ENCODE peak calls at places on chromosomes 12 and 14, in four cellular contexts. E is H1, H is gastrocnemius medialis, N is IMR-90. G is an unnamed sample. For H3K36me3, the result is how much of the 10 kb centered on the place peaks cover.

GRCh38 chr12:3683670-3684069 is 69.2 kb downstream of the CRACR2A start:
- DNase-seq in E (peak), H (no peak), N (peak), G (peak)

GRCh38 chr14:101563654-101564443 is 2.6 kb downstream of the DIO3 start:
- DNase-seq in E (peak), H (no peak), N (no peak), G (no peak)

GRCh38 chr12:57632369-57632897 is 568 bp downstream of the B4GALNT1 start:
- DNase-seq in E (peak), H (no peak), N (no peak), G (no peak)

GRCh38 chr12:131831635-131832041 is 3.4 kb downstream of the MMP17 start:
- DNase-seq in E (no peak), H (no peak), N (peak), G (no peak)

GRCh38 chr12:116489116-116489515 is 70.1 kb upstream of the MAP1LC3B2 start:
- DNase-seq in E (no peak), H (no peak), N (no peak), G (no peak)

GRCh38 chr12:13250416-13250815 is 53.9 kb downstream of the EMP1 start:
- DNase-seq in E (no peak), H (no peak), N (peak), G (no peak)

GRCh38 chr12:118960865-118961264 is 20.5 kb upstream of the SRRM4 start:
- DNase-seq in E (no peak), H (no peak), N (no peak), G (no peak)

GRCh38 chr14:35343709-35344474 is 51.7 kb downstream of the PSMA6 start:
- DNase-seq in E (no peak), H (no peak), N (no peak), G (no peak)

GRCh38 chr14:33584698-33585097 is 366.2 kb downstream of the EGLN3 start:
- DNase-seq in E (no peak), H (no peak), N (no peak), G (no peak)

GRCh38 chr12:95083471-95083870 is 10.1 kb upstream of the NR2C1 start:
- DNase-seq in E (no peak), H (no peak), N (peak), G (no peak)

GRCh38 chr12:41365653-41366131 is 177.6 kb downstream of the PDZRN4 start:
- DNase-seq in E (no peak), H (no peak), N (no peak), G (no peak)

GRCh38 chr12:118922405-118922804 is 58.9 kb upstream of the SRRM4 start:
- DNase-seq in E (peak), H (no peak), N (no peak), G (no peak)

GRCh38 chr12:114916124-114916523 is 232.1 kb upstream of the TBX3 start:
- DNase-seq in E (no peak), H (no peak), N (peak), G (no peak)

GRCh38 chr12:96193725-96194571 is at the start of gene ELK3:
- DNase-seq in E (peak), H (peak), N (peak), G (no peak)

GRCh38 chr14:45252356-45253069 is 489 bp downstream of the MIS18BP1 start:
- DNase-seq in E (no peak), H (no peak), N (peak), G (no peak)

GRCh38 chr12:126668961-126669360 is 1598.0 kb upstream of the TMEM132C start:
- DNase-seq in E (no peak), H (no peak), N (no peak), G (no peak)

GRCh38 chr12:131130311-131130911 is 176.7 kb downstream of the ADGRD1 start:
- DNase-seq in E (no peak), H (no peak), N (no peak), G (peak)

GRCh38 chr12:13587721-13588389 is 391.3 kb downstream of the EMP1 start:
- DNase-seq in E (no peak), H (no peak), N (no peak), G (no peak)

GRCh38 chr14:91205449-91205848 is 39.1 kb downstream of the GPR68 start:
- DNase-seq in E (no peak), H (no peak), N (no peak), G (no peak)

GRCh38 chr12:15443611-15444010 is 121.3 kb downstream of the PTPRO start:
- DNase-seq in E (no peak), H (no peak), N (no peak), G (no peak)

GRCh38 chr12:88361493-88361892 is 218.8 kb downstream of the KITLG start:
- DNase-seq in E (no peak), H (no peak), N (peak), G (no peak)

GRCh38 chr14:100307215-100308111 is 1.2 kb upstream of the SLC25A29 start:
- DNase-seq in E (peak), H (no peak), N (peak), G (no peak)

GRCh38 chr14:99602788-99603415 is 1.1 kb downstream of the CCDC85C start:
- DNase-seq in E (no peak), H (no peak), N (no peak), G (no peak)

GRCh38 chr14:64035143-64035542 is 182.3 kb downstream of the SYNE2 start:
- DNase-seq in E (no peak), H (no peak), N (peak), G (no peak)

GRCh38 chr12:57276935-57277563 is 26.1 kb upstream of the STAC3 start:
- DNase-seq in E (no peak), H (no peak), N (peak), G (no peak)

GRCh38 chr14:29339491-29339890 is 572.9 kb downstream of the FOXG1 start:
- DNase-seq in E (no peak), H (no peak), N (peak), G (no peak)

GRCh38 chr14:90815817-90816662 is at the start of gene TTC7B:
- DNase-seq in E (peak), H (no peak), N (peak), G (no peak)

GRCh38 chr14:101360045-101360931 is 201.0 kb upstream of the DIO3 start:
- DNase-seq in E (no peak), H (peak), N (no peak), G (peak)

GRCh38 chr14:61258985-61259384 is 22.2 kb downstream of the TMEM30B start:
- DNase-seq in E (no peak), H (no peak), N (peak), G (no peak)

GRCh38 chr14:61255968-61256367 is 25.2 kb downstream of the TMEM30B start:
- DNase-seq in E (no peak), H (no peak), N (no peak), G (no peak)

GRCh38 chr14:61257469-61258057 is 23.6 kb downstream of the TMEM30B start:
- DNase-seq in E (no peak), H (no peak), N (no peak), G (no peak)

GRCh38 chr14:61254803-61255526 is 26.2 kb downstream of the TMEM30B start:
- DNase-seq in E (no peak), H (no peak), N (no peak), G (no peak)

GRCh38 chr14:61256826-61257468 is 24.2 kb downstream of the TMEM30B start:
- DNase-seq in E (no peak), H (no peak), N (no peak), G (no peak)
- TF ChIP-seq CTCF in E (no peak), H (no peak), N (no peak), G (no peak)

GRCh38 chr14:68784298-68784910 is 8.5 kb downstream of the ZFP36L1 start:
- DNase-seq in E (peak), H (no peak), N (no peak), G (peak)
- TF ChIP-seq POLR2A in E (no peak), H (no peak), N (no peak), G (no peak)

GRCh38 chr12:50803230-50803629 is 39.3 kb downstream of the ATF1 start:
- DNase-seq in E (no peak), H (no peak), N (no peak), G (no peak)
- H3K36me3 ChIP-seq in E (under half), H (under half), N (under half), G (under half)

DNA sequence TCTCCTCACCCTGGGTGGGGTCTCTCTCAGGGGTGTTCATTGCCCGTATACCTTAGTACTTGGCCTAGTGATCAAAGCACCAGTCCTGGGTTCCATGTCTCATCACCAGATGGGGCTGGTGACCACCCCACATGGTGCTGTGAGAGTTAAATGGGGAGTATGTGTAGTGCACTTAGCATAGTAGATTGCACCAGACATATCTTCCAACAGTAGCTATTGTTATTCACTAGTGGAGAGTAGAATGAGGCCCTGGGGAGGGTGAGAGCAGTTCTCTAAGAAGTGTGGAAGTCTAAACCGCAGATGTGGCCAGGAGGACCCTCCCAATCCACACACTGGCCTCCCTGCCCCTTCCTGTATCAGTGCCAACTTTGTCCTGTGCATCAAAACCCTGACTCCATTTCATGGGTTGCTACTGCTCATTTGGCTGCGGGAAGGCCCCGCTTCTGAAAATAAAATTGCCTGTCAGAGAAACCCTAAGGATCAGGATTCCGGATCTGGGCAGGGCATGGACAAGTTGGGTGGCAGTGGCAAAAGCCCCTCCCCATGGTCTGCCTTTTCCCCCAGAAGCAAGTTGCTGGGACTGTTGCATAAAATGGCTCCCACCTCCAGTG is 4.4 kb downstream of the CD9 start:
- DNase-seq in E (no peak), H (no peak), N (no peak), G (no peak)
- TF ChIP-seq CTCF in E (no peak), H (no peak), N (no peak), G (no peak)

GRCh38 chr12:102061556-102062418 is at the start of gene WASHC3:
- DNase-seq in E (peak), H (peak), N (peak), G (no peak)
- TF ChIP-seq POLR2A in E (peak), H (peak), N (peak), G (no peak)

DNA sequence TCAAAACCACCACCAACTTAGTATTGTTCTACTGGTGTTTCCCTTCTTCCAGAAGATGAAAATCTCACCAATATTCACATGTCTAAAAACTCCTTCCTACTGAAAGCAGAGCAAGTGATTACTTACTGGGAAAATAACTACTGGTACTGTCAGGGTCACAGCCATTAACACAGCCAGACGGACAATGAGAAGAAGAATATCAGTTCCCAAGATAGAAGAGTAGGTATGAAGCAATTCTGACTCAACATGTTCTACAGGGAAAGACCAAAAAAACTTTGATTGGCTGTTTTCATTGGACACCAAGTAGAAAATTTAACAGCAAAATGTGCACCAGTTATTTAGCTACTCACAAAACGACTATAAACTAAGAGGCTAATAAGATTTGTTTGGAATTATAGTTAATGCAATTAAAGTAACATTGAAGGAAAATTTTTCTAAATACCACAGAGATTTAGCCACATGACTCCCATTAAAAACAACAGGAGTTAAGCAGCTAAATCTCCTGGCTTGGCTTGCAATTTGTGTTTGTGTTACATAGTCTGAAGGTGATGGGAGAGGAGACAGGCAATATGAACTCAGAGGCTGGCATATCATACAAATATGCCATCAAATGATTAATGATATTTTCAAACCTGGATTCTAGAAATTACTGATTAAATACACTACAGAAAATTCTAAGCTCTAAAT is 9.5 kb downstream of the SLC38A2 start:
- DNase-seq in E (no peak), H (no peak), N (no peak), G (no peak)
- H3K36me3 ChIP-seq in E (half or more), H (half or more), N (half or more), G (under half)

DNA sequence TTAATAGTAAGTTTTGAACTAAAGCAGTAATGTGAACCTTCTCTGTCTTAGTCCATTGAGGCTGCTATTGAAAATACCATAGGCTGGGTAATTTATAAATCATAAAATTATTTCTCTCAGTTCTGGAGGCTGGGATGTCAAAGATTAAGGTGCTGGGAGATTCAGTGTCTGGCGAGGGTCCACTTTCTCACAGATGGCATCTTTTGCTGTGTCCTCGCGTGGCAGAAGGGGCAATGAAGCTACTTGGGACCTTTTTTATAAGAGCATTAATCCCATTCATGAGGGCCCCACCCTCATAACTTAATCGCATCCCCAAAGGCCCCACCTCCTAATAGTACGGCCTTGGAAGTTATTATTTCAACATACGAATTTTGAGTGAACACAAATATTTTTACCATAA is 28.4 kb downstream of the LIN7A start:
- DNase-seq in E (no peak), H (no peak), N (no peak), G (no peak)
- TF ChIP-seq CTCF in E (no peak), H (no peak), N (no peak), G (no peak)